ENCODE peak calls at places on chromosomes 2 and 18, in four cellular contexts. One of them, this sample, is unnamed.

GRCh38 chr18:79547413-79548076 is 132.1 kb upstream of the CTDP1 start:
- DNase-seq in NCI-H2171: no peak
- DNase-seq in myocyte: no peak
- DNase-seq in CD8-positive, alpha-beta T cell: no peak
- DNase-seq in this sample: no peak

GRCh38 chr18:59459352-59460059 is 100.4 kb upstream of the LMAN1 start:
- DNase-seq in NCI-H2171: peak; percentile 14
- DNase-seq in myocyte: peak; percentile 58
- DNase-seq in CD8-positive, alpha-beta T cell: no peak
- DNase-seq in this sample: no peak

GRCh38 chr2:71600572-71600971 is 147.2 kb downstream of the DYSF start:
- DNase-seq in NCI-H2171: no peak
- DNase-seq in myocyte: no peak
- DNase-seq in CD8-positive, alpha-beta T cell: no peak
- DNase-seq in this sample: no peak

GRCh38 chr2:188909036-188909435 is 65.1 kb upstream of the COL3A1 start:
- DNase-seq in NCI-H2171: no peak
- DNase-seq in myocyte: no peak
- DNase-seq in CD8-positive, alpha-beta T cell: no peak
- DNase-seq in this sample: no peak

GRCh38 chr2:156589381-156590079 is 153.4 kb downstream of the GPD2 start:
- DNase-seq in NCI-H2171: peak; percentile 2
- DNase-seq in myocyte: peak; percentile 58
- DNase-seq in CD8-positive, alpha-beta T cell: peak; percentile 13
- DNase-seq in this sample: peak; percentile 7

GRCh38 chr2:28424799-28425492 is 32.3 kb downstream of the FOSL2 start:
- DNase-seq in NCI-H2171: no peak
- DNase-seq in myocyte: no peak
- DNase-seq in CD8-positive, alpha-beta T cell: no peak
- DNase-seq in this sample: no peak

GRCh38 chr18:14189858-14190257 is 57.6 kb upstream of the ZNF519 start:
- DNase-seq in NCI-H2171: no peak
- DNase-seq in myocyte: peak; percentile 6
- DNase-seq in CD8-positive, alpha-beta T cell: no peak
- DNase-seq in this sample: no peak

GRCh38 chr2:233100192-233100998 is 40.3 kb downstream of the INPP5D start:
- DNase-seq in NCI-H2171: no peak
- DNase-seq in myocyte: no peak
- DNase-seq in CD8-positive, alpha-beta T cell: peak; percentile 77
- DNase-seq in this sample: no peak

GRCh38 chr2:72864500-72864899 is 22.7 kb upstream of the SPR start:
- DNase-seq in NCI-H2171: no peak
- DNase-seq in myocyte: peak; percentile 12
- DNase-seq in CD8-positive, alpha-beta T cell: no peak
- DNase-seq in this sample: no peak

GRCh38 chr2:197851451-197851850 is 47.1 kb downstream of the PLCL1 start:
- DNase-seq in NCI-H2171: no peak
- DNase-seq in myocyte: peak; percentile 9
- DNase-seq in CD8-positive, alpha-beta T cell: no peak
- DNase-seq in this sample: no peak

GRCh38 chr2:133955174-133955573 is 298.7 kb upstream of the MGAT5 start:
- DNase-seq in NCI-H2171: no peak
- DNase-seq in myocyte: no peak
- DNase-seq in CD8-positive, alpha-beta T cell: no peak
- DNase-seq in this sample: no peak

GRCh38 chr2:28717339-28717758 is 34.3 kb upstream of the PPP1CB start:
- DNase-seq in NCI-H2171: no peak
- DNase-seq in myocyte: peak; percentile 99
- DNase-seq in CD8-positive, alpha-beta T cell: no peak
- DNase-seq in this sample: peak; percentile 71

GRCh38 chr2:160275646-160276045 is 75.6 kb upstream of the ITGB6 start:
- DNase-seq in NCI-H2171: no peak
- DNase-seq in myocyte: no peak
- DNase-seq in CD8-positive, alpha-beta T cell: no peak
- DNase-seq in this sample: no peak

GRCh38 chr2:59276917-59277316 is 1035.8 kb upstream of the FANCL start:
- DNase-seq in NCI-H2171: no peak
- DNase-seq in myocyte: no peak
- DNase-seq in CD8-positive, alpha-beta T cell: no peak
- DNase-seq in this sample: no peak

GRCh38 chr2:65070172-65070830 is 14.1 kb downstream of the CEP68 start:
- DNase-seq in NCI-H2171: no peak
- DNase-seq in myocyte: peak; percentile 49
- DNase-seq in CD8-positive, alpha-beta T cell: no peak
- DNase-seq in this sample: no peak

GRCh38 chr2:202306034-202306433 is 40.5 kb downstream of the NOP58 start:
- DNase-seq in NCI-H2171: no peak
- DNase-seq in myocyte: no peak
- DNase-seq in CD8-positive, alpha-beta T cell: no peak
- DNase-seq in this sample: no peak

GRCh38 chr2:240060977-240061591 is 7.8 kb upstream of the OR6B3 start:
- DNase-seq in NCI-H2171: no peak
- DNase-seq in myocyte: peak; percentile 68
- DNase-seq in CD8-positive, alpha-beta T cell: peak; percentile 52
- DNase-seq in this sample: no peak

GRCh38 chr18:54888933-54889332 is 60.7 kb downstream of the RAB27B start:
- DNase-seq in NCI-H2171: no peak
- DNase-seq in myocyte: peak; percentile 13
- DNase-seq in CD8-positive, alpha-beta T cell: no peak
- DNase-seq in this sample: no peak

GRCh38 chr2:227545990-227546389 is 52.7 kb upstream of the SCYGR2 start:
- DNase-seq in NCI-H2171: no peak
- DNase-seq in myocyte: no peak
- DNase-seq in CD8-positive, alpha-beta T cell: no peak
- DNase-seq in this sample: no peak

GRCh38 chr18:32092422-32093105 is 890 bp downstream of the RNF138 start:
- DNase-seq in NCI-H2171: peak; percentile 95
- DNase-seq in myocyte: peak; percentile 98
- DNase-seq in CD8-positive, alpha-beta T cell: peak; percentile 100
- DNase-seq in this sample: peak; percentile 98

GRCh38 chr2:15363142-15363541 is 198.0 kb downstream of the NBAS start:
- DNase-seq in NCI-H2171: no peak
- DNase-seq in myocyte: no peak
- DNase-seq in CD8-positive, alpha-beta T cell: no peak
- DNase-seq in this sample: no peak

GRCh38 chr2:2333076-2333475 is 2.0 kb upstream of the MYT1L start:
- DNase-seq in NCI-H2171: peak; percentile 89
- DNase-seq in myocyte: no peak
- DNase-seq in CD8-positive, alpha-beta T cell: no peak
- DNase-seq in this sample: peak; percentile 78

GRCh38 chr2:74021407-74021755 is 36.7 kb downstream of the TET3 start:
- DNase-seq in NCI-H2171: no peak
- DNase-seq in myocyte: no peak
- DNase-seq in CD8-positive, alpha-beta T cell: no peak
- DNase-seq in this sample: no peak

GRCh38 chr2:106140913-106141312 is 53.2 kb downstream of the UXS1 start:
- DNase-seq in NCI-H2171: no peak
- DNase-seq in myocyte: no peak
- DNase-seq in CD8-positive, alpha-beta T cell: no peak
- DNase-seq in this sample: no peak

GRCh38 chr2:189829092-189829843 is 45.0 kb downstream of the PMS1 start:
- DNase-seq in NCI-H2171: no peak
- DNase-seq in myocyte: no peak
- DNase-seq in CD8-positive, alpha-beta T cell: no peak
- DNase-seq in this sample: no peak

GRCh38 chr2:238238311-238238765 is 1.5 kb downstream of the HES6 start:
- DNase-seq in NCI-H2171: no peak
- DNase-seq in myocyte: no peak
- DNase-seq in CD8-positive, alpha-beta T cell: no peak
- DNase-seq in this sample: no peak

GRCh38 chr2:65361623-65362022 is 70.8 kb downstream of the SPRED2 start:
- DNase-seq in NCI-H2171: no peak
- DNase-seq in myocyte: peak; percentile 67
- DNase-seq in CD8-positive, alpha-beta T cell: no peak
- DNase-seq in this sample: no peak

GRCh38 chr2:63849381-63850203 is 7.9 kb downstream of the UGP2 start:
- DNase-seq in NCI-H2171: no peak
- DNase-seq in myocyte: peak; percentile 22
- DNase-seq in CD8-positive, alpha-beta T cell: no peak
- DNase-seq in this sample: no peak

GRCh38 chr2:139992078-139992477 is 1211.9 kb upstream of the NXPH2 start:
- DNase-seq in NCI-H2171: no peak
- DNase-seq in myocyte: no peak
- DNase-seq in CD8-positive, alpha-beta T cell: no peak
- DNase-seq in this sample: no peak

GRCh38 chr18:22567794-22568193 is 150.1 kb upstream of the CTAGE1 start:
- DNase-seq in NCI-H2171: no peak
- DNase-seq in myocyte: no peak
- DNase-seq in CD8-positive, alpha-beta T cell: no peak
- DNase-seq in this sample: no peak

GRCh38 chr18:10526211-10526949 is 553 bp downstream of the NAPG start:
- DNase-seq in NCI-H2171: peak; percentile 15
- DNase-seq in myocyte: peak; percentile 45
- DNase-seq in CD8-positive, alpha-beta T cell: peak; percentile 41
- DNase-seq in this sample: peak; percentile 9

GRCh38 chr2:40282428-40282827 is 169.5 kb downstream of the SLC8A1 start:
- DNase-seq in NCI-H2171: no peak
- DNase-seq in myocyte: peak; percentile 81
- DNase-seq in CD8-positive, alpha-beta T cell: no peak
- DNase-seq in this sample: no peak

GRCh38 chr2:118340103-118340502 is 251.8 kb downstream of the INSIG2 start:
- DNase-seq in NCI-H2171: no peak
- DNase-seq in myocyte: no peak
- DNase-seq in CD8-positive, alpha-beta T cell: no peak
- DNase-seq in this sample: no peak

GRCh38 chr2:20519309-20519708 is 72.4 kb downstream of the RHOB start:
- DNase-seq in NCI-H2171: no peak
- DNase-seq in myocyte: no peak
- DNase-seq in CD8-positive, alpha-beta T cell: no peak
- DNase-seq in this sample: no peak

GRCh38 chr2:223121317-223121716 is 69.3 kb downstream of the KCNE4 start:
- DNase-seq in NCI-H2171: no peak
- DNase-seq in myocyte: no peak
- DNase-seq in CD8-positive, alpha-beta T cell: no peak
- DNase-seq in this sample: no peak